ENCODE peak calls at places on chromosome 22, in six cellular contexts. One of them, this sample, is unnamed.

GRCh38 chr22:23036684-23037428 is 33.5 kb upstream of the GNAZ start:
- DNase-seq in transverse colon: no peak
- DNase-seq in coronary artery: no peak
- DNase-seq in lung: no peak
- DNase-seq in brain microvascular endothelial cell: no peak
- DNase-seq in GM13977: no peak
- DNase-seq in this sample: no peak

GRCh38 chr22:37248251-37248650 is 4.2 kb upstream of the RAC2 start:
- DNase-seq in GM13977: no peak
- DNase-seq in lung: no peak
- DNase-seq in brain microvascular endothelial cell: no peak
- DNase-seq in transverse colon: no peak
- DNase-seq in coronary artery: no peak
- DNase-seq in this sample: no peak

GRCh38 chr22:38035530-38035885 is 21.7 kb upstream of the PICK1 start:
- DNase-seq in lung: no peak
- DNase-seq in transverse colon: no peak
- DNase-seq in GM13977: no peak
- DNase-seq in brain microvascular endothelial cell: no peak
- DNase-seq in coronary artery: no peak
- DNase-seq in this sample: no peak

GRCh38 chr22:50675553-50676199 is 3.1 kb downstream of the SHANK3 start:
- DNase-seq in transverse colon: no peak
- DNase-seq in GM13977: peak
- DNase-seq in brain microvascular endothelial cell: no peak
- DNase-seq in lung: no peak
- DNase-seq in coronary artery: no peak
- DNase-seq in this sample: no peak

GRCh38 chr22:22752556-22753477 is 108.4 kb downstream of the GGTLC2 start:
- DNase-seq in GM13977: no peak
- DNase-seq in transverse colon: no peak
- DNase-seq in brain microvascular endothelial cell: no peak
- DNase-seq in lung: peak
- DNase-seq in coronary artery: peak
- DNase-seq in this sample: no peak

GRCh38 chr22:38953577-38954413 is 3.6 kb upstream of the APOBEC3A start:
- DNase-seq in coronary artery: no peak
- DNase-seq in transverse colon: peak
- DNase-seq in brain microvascular endothelial cell: no peak
- DNase-seq in GM13977: peak
- DNase-seq in lung: no peak
- DNase-seq in this sample: no peak

GRCh38 chr22:49103314-49104052 is 724.2 kb downstream of the BRD1 start:
- DNase-seq in lung: no peak
- DNase-seq in GM13977: no peak
- DNase-seq in transverse colon: no peak
- DNase-seq in brain microvascular endothelial cell: no peak
- DNase-seq in coronary artery: no peak
- DNase-seq in this sample: no peak

GRCh38 chr22:30408388-30409101 is 11.7 kb downstream of the SEC14L2 start:
- DNase-seq in lung: no peak
- DNase-seq in brain microvascular endothelial cell: peak
- DNase-seq in GM13977: no peak
- DNase-seq in coronary artery: no peak
- DNase-seq in transverse colon: no peak
- DNase-seq in this sample: no peak

GRCh38 chr22:39356464-39356863 is 6.7 kb downstream of the SYNGR1 start:
- DNase-seq in brain microvascular endothelial cell: no peak
- DNase-seq in transverse colon: no peak
- DNase-seq in coronary artery: no peak
- DNase-seq in GM13977: no peak
- DNase-seq in lung: no peak
- DNase-seq in this sample: no peak

GRCh38 chr22:45531944-45532631 is 29.4 kb downstream of the FBLN1 start:
- DNase-seq in transverse colon: no peak
- DNase-seq in lung: no peak
- DNase-seq in coronary artery: no peak
- DNase-seq in brain microvascular endothelial cell: no peak
- DNase-seq in GM13977: no peak
- DNase-seq in this sample: no peak

GRCh38 chr22:17434856-17435255 is 65.6 kb downstream of the CECR2 start:
- DNase-seq in lung: no peak
- DNase-seq in GM13977: no peak
- DNase-seq in transverse colon: no peak
- DNase-seq in coronary artery: no peak
- DNase-seq in brain microvascular endothelial cell: no peak
- DNase-seq in this sample: no peak

GRCh38 chr22:35961480-35961902 is 67.1 kb downstream of the RBFOX2 start:
- DNase-seq in coronary artery: no peak
- DNase-seq in GM13977: no peak
- DNase-seq in brain microvascular endothelial cell: peak
- DNase-seq in transverse colon: no peak
- DNase-seq in lung: peak
- DNase-seq in this sample: peak

GRCh38 chr22:20080445-20080775 is 369 bp downstream of the DGCR8 start:
- DNase-seq in transverse colon: peak
- DNase-seq in lung: peak
- DNase-seq in brain microvascular endothelial cell: peak
- DNase-seq in coronary artery: no peak
- DNase-seq in GM13977: peak
- DNase-seq in this sample: no peak

GRCh38 chr22:36331912-36332622 is 55.7 kb downstream of the MYH9 start:
- DNase-seq in transverse colon: peak
- DNase-seq in coronary artery: no peak
- DNase-seq in lung: no peak
- DNase-seq in brain microvascular endothelial cell: no peak
- DNase-seq in GM13977: peak
- DNase-seq in this sample: no peak

GRCh38 chr22:20551805-20552449 is 44.5 kb downstream of the MED15 start:
- DNase-seq in GM13977: no peak
- DNase-seq in lung: no peak
- DNase-seq in coronary artery: peak
- DNase-seq in transverse colon: no peak
- DNase-seq in brain microvascular endothelial cell: no peak
- DNase-seq in this sample: no peak

GRCh38 chr22:44889233-44889878 is 120.4 kb downstream of the PHF21B start:
- DNase-seq in GM13977: no peak
- DNase-seq in coronary artery: peak
- DNase-seq in transverse colon: no peak
- DNase-seq in lung: no peak
- DNase-seq in brain microvascular endothelial cell: no peak
- DNase-seq in this sample: no peak

GRCh38 chr22:38325575-38325974 is 8.3 kb upstream of the CSNK1E start:
- DNase-seq in coronary artery: no peak
- DNase-seq in brain microvascular endothelial cell: no peak
- DNase-seq in lung: no peak
- DNase-seq in GM13977: no peak
- DNase-seq in transverse colon: no peak
- DNase-seq in this sample: no peak

GRCh38 chr22:42335839-42336378 is 65.5 kb upstream of the TCF20 start:
- DNase-seq in lung: no peak
- DNase-seq in GM13977: no peak
- DNase-seq in coronary artery: no peak
- DNase-seq in transverse colon: no peak
- DNase-seq in brain microvascular endothelial cell: no peak
- DNase-seq in this sample: no peak

GRCh38 chr22:39384750-39385480 is 14.7 kb upstream of the TAB1 start:
- DNase-seq in transverse colon: no peak
- DNase-seq in lung: no peak
- DNase-seq in coronary artery: no peak
- DNase-seq in brain microvascular endothelial cell: peak
- DNase-seq in GM13977: no peak
- DNase-seq in this sample: no peak

GRCh38 chr22:40463017-40463631 is 92.7 kb downstream of the SGSM3 start:
- DNase-seq in coronary artery: no peak
- DNase-seq in GM13977: peak
- DNase-seq in transverse colon: peak
- DNase-seq in lung: no peak
- DNase-seq in brain microvascular endothelial cell: no peak
- DNase-seq in this sample: no peak

GRCh38 chr22:37898441-37899181 is 7.5 kb upstream of the MICALL1 start:
- DNase-seq in GM13977: no peak
- DNase-seq in coronary artery: no peak
- DNase-seq in brain microvascular endothelial cell: no peak
- DNase-seq in lung: peak
- DNase-seq in transverse colon: no peak
- DNase-seq in this sample: no peak

GRCh38 chr22:36117053-36117554 is 43.5 kb downstream of the APOL3 start:
- DNase-seq in lung: no peak
- DNase-seq in transverse colon: no peak
- DNase-seq in coronary artery: no peak
- DNase-seq in GM13977: no peak
- DNase-seq in brain microvascular endothelial cell: no peak
- DNase-seq in this sample: no peak

GRCh38 chr22:50218996-50219727 is 18.4 kb downstream of the SELENOO start:
- DNase-seq in lung: peak
- DNase-seq in GM13977: no peak
- DNase-seq in coronary artery: no peak
- DNase-seq in brain microvascular endothelial cell: peak
- DNase-seq in transverse colon: peak
- DNase-seq in this sample: no peak

DNA sequence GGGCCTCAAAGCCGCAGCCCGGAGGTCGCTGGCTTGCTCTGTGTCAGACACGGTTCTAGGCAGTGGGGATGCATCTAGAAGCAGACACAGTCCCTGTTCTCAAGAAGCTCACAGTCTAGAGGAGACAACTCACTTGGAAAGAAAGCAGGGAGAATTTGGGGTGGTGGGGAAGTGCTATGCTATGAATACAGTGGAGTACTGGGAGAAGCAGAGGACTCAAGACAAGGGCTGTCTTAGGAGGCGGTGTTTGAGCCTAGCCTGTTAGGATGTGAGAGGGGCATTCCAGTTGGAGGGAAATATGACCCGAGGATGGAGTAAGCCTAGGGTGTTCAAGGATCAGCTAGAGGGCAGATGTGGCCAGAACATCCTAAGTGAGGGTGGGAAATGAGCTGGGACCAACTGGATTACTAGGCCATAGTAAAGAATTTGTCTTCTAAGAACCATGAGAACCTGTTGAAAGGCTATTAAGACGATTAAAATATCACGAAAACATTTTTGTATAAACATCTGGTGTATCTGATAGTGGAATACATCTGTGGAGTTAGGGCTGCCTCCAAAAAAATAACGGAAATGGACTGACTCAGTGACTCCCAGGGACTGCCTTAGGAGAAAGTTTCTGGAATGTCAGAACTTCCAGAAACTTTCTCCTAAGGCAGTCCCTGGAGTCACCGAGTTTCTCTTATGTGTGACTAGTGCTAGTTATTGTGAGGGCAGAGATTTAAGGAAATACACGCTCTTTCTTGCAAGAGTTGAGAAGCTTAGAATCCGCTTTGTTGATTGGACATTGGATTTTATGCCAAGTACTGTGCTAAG is 1.1 kb upstream of the PITPNB start:
- DNase-seq in coronary artery: peak
- DNase-seq in brain microvascular endothelial cell: peak
- DNase-seq in lung: no peak
- DNase-seq in GM13977: no peak
- DNase-seq in transverse colon: no peak
- DNase-seq in this sample: no peak
- TF ChIP-seq CTCF in coronary artery: no peak
- TF ChIP-seq CTCF in brain microvascular endothelial cell: peak
- TF ChIP-seq CTCF in lung: no peak
- TF ChIP-seq CTCF in GM13977: no peak
- TF ChIP-seq CTCF in transverse colon: no peak
- TF ChIP-seq CTCF in this sample: no peak

DNA sequence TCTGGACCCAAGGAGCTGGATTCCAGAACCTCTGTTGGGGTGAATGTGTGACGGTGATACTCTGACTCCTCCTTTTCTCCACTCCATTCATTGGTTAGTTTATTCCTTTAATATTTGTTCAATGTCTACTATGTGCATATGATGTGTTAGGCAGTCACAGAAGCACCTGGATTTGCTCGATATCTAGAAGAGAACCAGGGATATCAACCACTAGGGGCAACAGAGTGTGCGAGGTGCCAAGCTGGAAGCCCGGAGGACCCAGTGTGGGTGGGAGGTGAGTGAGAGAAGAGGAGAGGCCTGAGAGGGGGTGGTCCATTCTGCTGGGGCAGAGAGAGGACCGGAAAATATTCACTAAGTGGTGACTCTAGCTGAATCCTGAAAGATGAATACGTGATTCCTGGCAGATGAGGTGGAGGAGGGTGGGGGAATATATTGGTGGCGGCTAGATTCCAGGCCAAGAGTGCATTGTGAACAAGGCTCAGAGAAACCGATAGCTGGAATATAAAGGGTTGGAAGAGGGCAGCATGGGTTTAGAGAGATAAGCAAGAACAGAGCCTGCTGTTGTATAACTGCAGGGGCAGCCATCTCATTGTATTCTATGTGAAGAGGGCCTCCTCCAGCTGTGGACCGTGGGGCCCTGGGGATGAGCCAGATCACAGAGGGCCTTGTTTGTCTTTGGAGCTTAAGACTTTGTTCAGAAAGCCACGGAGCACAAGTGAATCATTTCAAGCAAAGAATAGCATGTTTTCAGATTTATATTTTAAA is 6.9 kb upstream of the TIMP3 start:
- DNase-seq in transverse colon: no peak
- DNase-seq in brain microvascular endothelial cell: no peak
- DNase-seq in GM13977: no peak
- DNase-seq in coronary artery: no peak
- DNase-seq in lung: no peak
- DNase-seq in this sample: no peak
- TF ChIP-seq CTCF in transverse colon: no peak
- TF ChIP-seq CTCF in brain microvascular endothelial cell: peak
- TF ChIP-seq CTCF in GM13977: no peak
- TF ChIP-seq CTCF in coronary artery: no peak
- TF ChIP-seq CTCF in lung: no peak
- TF ChIP-seq CTCF in this sample: no peak

GRCh38 chr22:24951942-24952836 is at the start of gene KIAA1671:
- DNase-seq in lung: peak
- DNase-seq in brain microvascular endothelial cell: peak
- DNase-seq in coronary artery: peak
- DNase-seq in transverse colon: peak
- DNase-seq in GM13977: peak
- DNase-seq in this sample: no peak
- TF ChIP-seq CTCF in lung: peak
- TF ChIP-seq CTCF in brain microvascular endothelial cell: peak
- TF ChIP-seq CTCF in coronary artery: peak
- TF ChIP-seq CTCF in transverse colon: peak
- TF ChIP-seq CTCF in GM13977: peak
- TF ChIP-seq CTCF in this sample: peak

GRCh38 chr22:47013861-47014635 is 251.6 kb downstream of the TBC1D22A start:
- DNase-seq in lung: no peak
- DNase-seq in transverse colon: no peak
- DNase-seq in coronary artery: no peak
- DNase-seq in brain microvascular endothelial cell: no peak
- DNase-seq in GM13977: no peak
- DNase-seq in this sample: no peak

GRCh38 chr22:47014946-47015345 is 252.5 kb downstream of the TBC1D22A start:
- DNase-seq in brain microvascular endothelial cell: no peak
- DNase-seq in GM13977: no peak
- DNase-seq in transverse colon: peak
- DNase-seq in lung: no peak
- DNase-seq in coronary artery: no peak
- DNase-seq in this sample: no peak

GRCh38 chr22:47011131-47011854 is 248.8 kb downstream of the TBC1D22A start:
- DNase-seq in brain microvascular endothelial cell: no peak
- DNase-seq in transverse colon: no peak
- DNase-seq in lung: no peak
- DNase-seq in GM13977: no peak
- DNase-seq in coronary artery: no peak
- DNase-seq in this sample: no peak

GRCh38 chr22:47014636-47014930 is 252.1 kb downstream of the TBC1D22A start:
- DNase-seq in GM13977: no peak
- DNase-seq in coronary artery: no peak
- DNase-seq in brain microvascular endothelial cell: no peak
- DNase-seq in transverse colon: no peak
- DNase-seq in lung: no peak
- DNase-seq in this sample: no peak

GRCh38 chr22:47012589-47013365 is 250.3 kb downstream of the TBC1D22A start:
- DNase-seq in brain microvascular endothelial cell: peak
- DNase-seq in lung: no peak
- DNase-seq in coronary artery: no peak
- DNase-seq in transverse colon: no peak
- DNase-seq in GM13977: no peak
- DNase-seq in this sample: peak
- TF ChIP-seq CTCF in brain microvascular endothelial cell: peak
- TF ChIP-seq CTCF in lung: no peak
- TF ChIP-seq CTCF in coronary artery: no peak
- TF ChIP-seq CTCF in transverse colon: no peak
- TF ChIP-seq CTCF in GM13977: no peak
- TF ChIP-seq CTCF in this sample: peak